ENCODE peak calls at places on chromosomes 13 and 19, in six cellular contexts. U, G, Q, F, E and P are unnamed samples. For H3K9me3, the result is how much of the 10 kb centered on the place peaks cover.

GRCh38 chr19:7831452-7831851 is 1.4 kb downstream of the EVI5L start:
- DNase-seq in Q (peak), F (peak), G (no peak), U (no peak), E (no peak), P (peak)

GRCh38 chr19:39518458-39518857 is 3.5 kb downstream of the SELENOV start:
- DNase-seq in E (no peak), Q (no peak), U (no peak), G (no peak), F (no peak), P (no peak)

GRCh38 chr13:32887617-32888016 is 128.6 kb upstream of the KL start:
- DNase-seq in Q (no peak), G (no peak), F (no peak), U (no peak), E (no peak), P (no peak)

GRCh38 chr19:45577111-45577905 is 7.3 kb downstream of the OPA3 start:
- DNase-seq in U (peak), G (peak), Q (peak), E (no peak), F (peak), P (peak)

GRCh38 chr19:47790398-47790814 is 11.9 kb downstream of the SELENOW start:
- DNase-seq in U (peak), F (peak), G (peak), E (peak), Q (peak), P (peak)

GRCh38 chr13:42969558-42970172 is 22.4 kb downstream of the EPSTI1 start:
- DNase-seq in E (peak), G (peak), F (peak), U (peak), Q (peak), P (peak)

GRCh38 chr19:29748996-29749395 is 33.9 kb upstream of the C19orf12 start:
- DNase-seq in U (no peak), G (no peak), F (no peak), Q (no peak), E (no peak), P (no peak)

GRCh38 chr13:23578411-23579071 is 8.3 kb downstream of the TNFRSF19 start:
- DNase-seq in Q (peak), E (peak), G (peak), F (peak), U (peak), P (peak)

GRCh38 chr19:41932259-41933130 is 4.2 kb upstream of the ERFL start:
- DNase-seq in G (no peak), E (no peak), U (no peak), F (no peak), Q (no peak), P (no peak)

GRCh38 chr13:84831666-84832657 is 949.7 kb upstream of the SLITRK1 start:
- DNase-seq in F (no peak), Q (no peak), U (no peak), G (no peak), E (no peak), P (no peak)

GRCh38 chr19:46634045-46634655 is 1.9 kb downstream of the GNG8 start:
- DNase-seq in G (peak), E (peak), F (peak), Q (peak), U (peak), P (peak)
- H3K4me3 ChIP-seq in G (peak), E (peak), F (peak), Q (peak), U (peak), P (peak)

GRCh38 chr19:50387176-50387867 is 3.2 kb downstream of the POLD1 start:
- DNase-seq in U (no peak), G (no peak), E (no peak), Q (peak), F (peak), P (no peak)
- TF ChIP-seq CTCF in U (no peak), G (no peak), E (no peak), Q (no peak), F (no peak), P (no peak)

DNA sequence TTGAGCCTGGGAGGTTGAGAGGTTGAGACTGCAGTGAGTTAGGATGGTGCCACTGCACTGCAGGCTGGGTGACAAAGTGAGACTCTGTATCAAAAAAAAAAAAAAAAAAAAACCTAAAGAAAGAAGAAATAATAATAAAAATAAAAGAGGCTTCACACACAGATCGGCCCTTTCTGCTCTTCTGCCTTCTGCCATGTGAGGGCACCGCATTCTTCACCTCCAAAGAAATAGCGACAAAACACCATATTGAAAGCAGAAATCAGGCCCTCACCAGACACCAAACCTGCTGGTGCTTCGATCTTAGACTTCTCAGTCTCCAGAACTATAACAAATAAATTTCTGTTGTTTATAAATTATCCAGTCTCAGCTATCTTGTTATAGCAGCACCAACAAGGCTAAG is 3.0 kb downstream of the ZNF649 start:
- DNase-seq in U (no peak), Q (no peak), G (no peak), F (no peak), E (no peak), P (no peak)
- H3K9me3 ChIP-seq in U (under half), Q (under half), G (under half), F (under half), E (under half), P (under half)

GRCh38 chr13:95552539-95553270 is at the start of gene CLDN10:
- DNase-seq in E (peak), Q (no peak), G (no peak), F (no peak), U (no peak), P (peak)
- H3K4me3 ChIP-seq in E (peak), Q (peak), G (peak), F (no peak), U (peak), P (peak)

GRCh38 chr13:52850396-52851152 is 2.1 kb upstream of the PCDH8 start:
- DNase-seq in E (peak), U (peak), F (peak), G (peak), Q (peak), P (peak)
- TF ChIP-seq CTCF in E (peak), U (no peak), F (no peak), G (no peak), Q (no peak), P (no peak)

DNA sequence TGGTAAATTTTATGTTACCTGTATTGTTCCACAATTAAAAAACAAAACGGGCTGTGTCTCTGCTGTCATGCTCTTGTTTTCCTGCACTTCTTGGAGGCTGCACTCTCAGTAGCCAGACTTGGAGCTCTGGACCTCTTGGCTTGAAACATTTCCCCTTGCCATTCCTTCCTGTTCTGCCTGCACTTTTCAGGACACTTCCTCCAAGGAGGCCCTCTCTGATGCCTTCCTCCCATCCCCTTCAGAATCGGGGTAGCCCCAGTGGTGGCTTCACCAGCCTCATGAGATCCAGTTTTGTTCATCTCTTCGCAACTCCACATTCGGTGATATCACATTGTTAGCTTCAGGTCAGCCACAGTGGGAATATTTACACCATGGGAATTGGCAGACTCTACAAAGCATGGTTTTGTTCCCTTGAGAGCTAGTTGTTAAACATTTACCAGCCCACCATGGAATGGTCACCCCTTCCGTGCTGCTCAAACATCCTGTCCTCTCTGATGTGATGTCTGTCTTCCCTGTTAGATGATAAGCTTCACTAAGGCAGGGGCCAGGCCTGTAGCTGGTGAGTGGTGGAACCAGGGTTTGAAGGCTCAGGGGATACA is 40.2 kb upstream of the PEG3 start:
- DNase-seq in E (no peak), U (no peak), G (no peak), Q (no peak), F (no peak), P (no peak)
- H3K9me3 ChIP-seq in E (under half), U (under half), G (under half), Q (under half), F (under half), P (under half)